ENCODE peak calls at places on chromosomes 13 and 19, in eight cellular contexts. One of them, this sample, is unnamed.

GRCh38 chr19:41018736-41019290 is 27.7 kb downstream of the CYP2B6 start:
- DNase-seq in pancreas: no peak
- DNase-seq in IMR-90: no peak
- DNase-seq in A673: no peak
- DNase-seq in fibroblast of mammary gland: no peak
- DNase-seq in left lung: no peak
- DNase-seq in foreskin fibroblast: no peak
- DNase-seq in NB4: no peak
- DNase-seq in this sample: no peak

GRCh38 chr13:42548731-42549554 is 25.0 kb upstream of the TNFSF11 start:
- DNase-seq in NB4: peak; percentile 76
- DNase-seq in foreskin fibroblast: no peak
- DNase-seq in left lung: no peak
- DNase-seq in pancreas: no peak
- DNase-seq in IMR-90: no peak
- DNase-seq in fibroblast of mammary gland: peak; percentile 33
- DNase-seq in A673: no peak
- DNase-seq in this sample: peak; percentile 89

GRCh38 chr13:39108746-39109145 is 70.5 kb downstream of the NHLRC3 start:
- DNase-seq in left lung: no peak
- DNase-seq in fibroblast of mammary gland: no peak
- DNase-seq in NB4: no peak
- DNase-seq in IMR-90: no peak
- DNase-seq in A673: no peak
- DNase-seq in pancreas: no peak
- DNase-seq in foreskin fibroblast: no peak
- DNase-seq in this sample: no peak

GRCh38 chr13:110185696-110186095 is 121.3 kb downstream of the COL4A1 start:
- DNase-seq in NB4: no peak
- DNase-seq in A673: no peak
- DNase-seq in left lung: no peak
- DNase-seq in pancreas: no peak
- DNase-seq in IMR-90: peak; percentile 17
- DNase-seq in foreskin fibroblast: no peak
- DNase-seq in fibroblast of mammary gland: peak; percentile 16
- DNase-seq in this sample: peak; percentile 61

GRCh38 chr19:5334366-5334739 is 6.3 kb downstream of the PTPRS start:
- DNase-seq in left lung: no peak
- DNase-seq in fibroblast of mammary gland: no peak
- DNase-seq in foreskin fibroblast: no peak
- DNase-seq in IMR-90: no peak
- DNase-seq in A673: no peak
- DNase-seq in pancreas: no peak
- DNase-seq in NB4: no peak
- DNase-seq in this sample: no peak

GRCh38 chr13:23657056-23657455 is 86.8 kb downstream of the TNFRSF19 start:
- DNase-seq in IMR-90: no peak
- DNase-seq in NB4: no peak
- DNase-seq in pancreas: no peak
- DNase-seq in foreskin fibroblast: no peak
- DNase-seq in left lung: no peak
- DNase-seq in A673: no peak
- DNase-seq in fibroblast of mammary gland: peak; percentile 23
- DNase-seq in this sample: no peak

GRCh38 chr13:50846861-50847475 is 3.5 kb upstream of the DLEU7 start:
- DNase-seq in NB4: no peak
- DNase-seq in A673: no peak
- DNase-seq in left lung: no peak
- DNase-seq in IMR-90: no peak
- DNase-seq in pancreas: no peak
- DNase-seq in foreskin fibroblast: no peak
- DNase-seq in fibroblast of mammary gland: no peak
- DNase-seq in this sample: no peak

GRCh38 chr19:31749231-31749630 is 400.0 kb upstream of the TSHZ3 start:
- DNase-seq in fibroblast of mammary gland: no peak
- DNase-seq in foreskin fibroblast: no peak
- DNase-seq in NB4: no peak
- DNase-seq in left lung: no peak
- DNase-seq in pancreas: no peak
- DNase-seq in IMR-90: no peak
- DNase-seq in A673: no peak
- DNase-seq in this sample: no peak

GRCh38 chr13:104597554-104598240 is 1531.5 kb upstream of the SLC10A2 start:
- DNase-seq in pancreas: no peak
- DNase-seq in IMR-90: no peak
- DNase-seq in foreskin fibroblast: no peak
- DNase-seq in A673: peak; percentile 3
- DNase-seq in fibroblast of mammary gland: no peak
- DNase-seq in NB4: no peak
- DNase-seq in left lung: no peak
- DNase-seq in this sample: no peak

GRCh38 chr19:43777163-43777700 is 3.5 kb downstream of the KCNN4 start:
- DNase-seq in IMR-90: peak; percentile 36
- DNase-seq in A673: peak; percentile 58
- DNase-seq in NB4: peak; percentile 91
- DNase-seq in left lung: no peak
- DNase-seq in pancreas: no peak
- DNase-seq in foreskin fibroblast: peak; percentile 44
- DNase-seq in fibroblast of mammary gland: no peak
- DNase-seq in this sample: peak; percentile 73

GRCh38 chr19:53463263-53463662 is 4.3 kb upstream of the ZNF813 start:
- DNase-seq in foreskin fibroblast: peak; percentile 64
- DNase-seq in A673: peak; percentile 42
- DNase-seq in NB4: no peak
- DNase-seq in fibroblast of mammary gland: peak; percentile 7
- DNase-seq in IMR-90: peak; percentile 6
- DNase-seq in left lung: no peak
- DNase-seq in pancreas: peak; percentile 8
- DNase-seq in this sample: peak; percentile 24

GRCh38 chr13:49877629-49878218 is 58.4 kb downstream of the SPRYD7 start:
- DNase-seq in fibroblast of mammary gland: peak; percentile 42
- DNase-seq in left lung: no peak
- DNase-seq in NB4: peak; percentile 32
- DNase-seq in A673: no peak
- DNase-seq in pancreas: no peak
- DNase-seq in IMR-90: no peak
- DNase-seq in foreskin fibroblast: peak; percentile 13
- DNase-seq in this sample: peak; percentile 41

GRCh38 chr19:50331187-50332013 is 2.2 kb upstream of the KCNC3 start:
- DNase-seq in NB4: no peak
- DNase-seq in foreskin fibroblast: no peak
- DNase-seq in IMR-90: no peak
- DNase-seq in pancreas: no peak
- DNase-seq in left lung: no peak
- DNase-seq in fibroblast of mammary gland: no peak
- DNase-seq in A673: no peak
- DNase-seq in this sample: no peak

GRCh38 chr13:35882722-35883497 is 248.3 kb downstream of the DCLK1 start:
- DNase-seq in pancreas: no peak
- DNase-seq in IMR-90: peak; percentile 47
- DNase-seq in foreskin fibroblast: peak; percentile 6
- DNase-seq in fibroblast of mammary gland: no peak
- DNase-seq in left lung: no peak
- DNase-seq in NB4: no peak
- DNase-seq in A673: no peak
- DNase-seq in this sample: peak; percentile 31

GRCh38 chr13:53357582-53357981 is 329.0 kb downstream of the OLFM4 start:
- DNase-seq in fibroblast of mammary gland: no peak
- DNase-seq in IMR-90: no peak
- DNase-seq in left lung: no peak
- DNase-seq in A673: no peak
- DNase-seq in NB4: no peak
- DNase-seq in foreskin fibroblast: no peak
- DNase-seq in pancreas: no peak
- DNase-seq in this sample: no peak

GRCh38 chr13:23060972-23061371 is 119.8 kb upstream of the SGCG start:
- DNase-seq in IMR-90: no peak
- DNase-seq in fibroblast of mammary gland: no peak
- DNase-seq in NB4: no peak
- DNase-seq in A673: no peak
- DNase-seq in foreskin fibroblast: no peak
- DNase-seq in left lung: no peak
- DNase-seq in pancreas: no peak
- DNase-seq in this sample: no peak

GRCh38 chr13:104757712-104758111 is 1691.5 kb upstream of the SLC10A2 start:
- DNase-seq in pancreas: no peak
- DNase-seq in IMR-90: no peak
- DNase-seq in NB4: no peak
- DNase-seq in left lung: no peak
- DNase-seq in A673: no peak
- DNase-seq in fibroblast of mammary gland: no peak
- DNase-seq in foreskin fibroblast: no peak
- DNase-seq in this sample: peak; percentile 45

DNA sequence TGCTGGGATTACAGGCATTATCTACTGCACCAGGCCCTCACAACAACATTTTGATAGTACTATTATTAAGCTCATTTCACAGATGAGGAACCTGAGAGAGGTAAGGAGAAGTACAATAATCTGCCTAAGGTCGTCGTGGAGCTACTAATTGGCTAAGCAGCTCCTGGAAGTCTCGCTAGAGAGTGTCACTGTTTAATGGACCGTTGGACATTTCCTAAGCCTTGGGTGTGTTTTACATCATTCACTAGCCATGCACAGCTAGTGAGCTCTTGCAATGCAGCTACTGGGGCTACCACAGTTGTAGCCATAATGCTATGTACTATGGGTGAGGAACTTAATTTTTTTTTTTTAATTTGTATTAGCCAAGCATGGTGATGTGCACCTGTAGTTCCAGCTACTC is 34.0 kb upstream of the OR1M1 start:
- DNase-seq in foreskin fibroblast: no peak
- DNase-seq in left lung: no peak
- DNase-seq in pancreas: no peak
- DNase-seq in A673: no peak
- DNase-seq in fibroblast of mammary gland: no peak
- DNase-seq in NB4: no peak
- DNase-seq in IMR-90: no peak
- DNase-seq in this sample: no peak
- H3K4me3 ChIP-seq in foreskin fibroblast: no peak overlapping the region
- H3K4me3 ChIP-seq in left lung: no peak overlapping the region
- H3K4me3 ChIP-seq in pancreas: no peak overlapping the region
- H3K4me3 ChIP-seq in A673: no peak overlapping the region
- H3K4me3 ChIP-seq in fibroblast of mammary gland: no peak overlapping the region
- H3K4me3 ChIP-seq in NB4: no peak overlapping the region
- H3K4me3 ChIP-seq in IMR-90: no peak overlapping the region
- H3K4me3 ChIP-seq in this sample: no peak overlapping the region

GRCh38 chr13:27171830-27172494 is 351 bp upstream of the USP12 start:
- DNase-seq in NB4: peak; percentile 96
- DNase-seq in fibroblast of mammary gland: peak; percentile 81
- DNase-seq in A673: peak; percentile 94
- DNase-seq in IMR-90: peak; percentile 90
- DNase-seq in pancreas: peak; percentile 94
- DNase-seq in left lung: peak; percentile 99
- DNase-seq in foreskin fibroblast: peak; percentile 99
- DNase-seq in this sample: peak; percentile 92

GRCh38 chr13:27171244-27171829 is at the start of gene USP12:
- DNase-seq in IMR-90: peak; percentile 22
- DNase-seq in fibroblast of mammary gland: peak; percentile 25
- DNase-seq in pancreas: peak; percentile 25
- DNase-seq in left lung: no peak
- DNase-seq in foreskin fibroblast: peak; percentile 71
- DNase-seq in A673: peak; percentile 54
- DNase-seq in NB4: peak; percentile 71
- DNase-seq in this sample: no peak

GRCh38 chr13:27170221-27170520 is 1.4 kb downstream of the USP12 start:
- DNase-seq in A673: peak; percentile 32
- DNase-seq in IMR-90: peak; percentile 84
- DNase-seq in NB4: peak; percentile 67
- DNase-seq in fibroblast of mammary gland: peak; percentile 84
- DNase-seq in left lung: no peak
- DNase-seq in foreskin fibroblast: peak; percentile 81
- DNase-seq in pancreas: no peak
- DNase-seq in this sample: no peak

GRCh38 chr13:27168870-27169525 is 2.6 kb downstream of the USP12 start:
- DNase-seq in NB4: no peak
- DNase-seq in IMR-90: peak; percentile 39
- DNase-seq in left lung: no peak
- DNase-seq in fibroblast of mammary gland: peak; percentile 36
- DNase-seq in A673: no peak
- DNase-seq in pancreas: no peak
- DNase-seq in foreskin fibroblast: peak; percentile 63
- DNase-seq in this sample: no peak

GRCh38 chr13:27170521-27171243 is 929 bp downstream of the USP12 start:
- DNase-seq in IMR-90: no peak
- DNase-seq in foreskin fibroblast: peak; percentile 52
- DNase-seq in A673: peak; percentile 45
- DNase-seq in NB4: peak; percentile 69
- DNase-seq in pancreas: peak; percentile 42
- DNase-seq in left lung: peak; percentile 86
- DNase-seq in fibroblast of mammary gland: no peak
- DNase-seq in this sample: peak; percentile 71
- TF ChIP-seq CTCF in IMR-90: no peak
- TF ChIP-seq CTCF in foreskin fibroblast: no peak
- TF ChIP-seq CTCF in A673: no peak
- TF ChIP-seq CTCF in NB4: no peak
- TF ChIP-seq CTCF in pancreas: no peak
- TF ChIP-seq CTCF in left lung: no peak
- TF ChIP-seq CTCF in fibroblast of mammary gland: no peak
- TF ChIP-seq CTCF in this sample: no peak

GRCh38 chr19:48628486-48629296 is 8.5 kb downstream of the DBP start:
- DNase-seq in fibroblast of mammary gland: no peak
- DNase-seq in NB4: peak; percentile 42
- DNase-seq in pancreas: peak; percentile 19
- DNase-seq in IMR-90: no peak
- DNase-seq in foreskin fibroblast: no peak
- DNase-seq in left lung: no peak
- DNase-seq in A673: no peak
- DNase-seq in this sample: no peak

GRCh38 chr19:48629599-48630288 is 7.4 kb downstream of the DBP start:
- DNase-seq in left lung: no peak
- DNase-seq in pancreas: no peak
- DNase-seq in fibroblast of mammary gland: no peak
- DNase-seq in NB4: peak; percentile 71
- DNase-seq in foreskin fibroblast: peak; percentile 19
- DNase-seq in A673: peak; percentile 90
- DNase-seq in IMR-90: no peak
- DNase-seq in this sample: no peak

GRCh38 chr19:48631254-48631653 is 5.9 kb downstream of the DBP start:
- DNase-seq in fibroblast of mammary gland: no peak
- DNase-seq in foreskin fibroblast: no peak
- DNase-seq in pancreas: no peak
- DNase-seq in IMR-90: no peak
- DNase-seq in left lung: no peak
- DNase-seq in A673: peak; percentile 44
- DNase-seq in NB4: peak; percentile 69
- DNase-seq in this sample: no peak

GRCh38 chr19:48629297-48629598 is 7.9 kb downstream of the DBP start:
- DNase-seq in fibroblast of mammary gland: no peak
- DNase-seq in A673: no peak
- DNase-seq in NB4: peak; percentile 39
- DNase-seq in left lung: peak; percentile 79
- DNase-seq in pancreas: no peak
- DNase-seq in foreskin fibroblast: no peak
- DNase-seq in IMR-90: no peak
- DNase-seq in this sample: no peak

GRCh38 chr19:48630289-48631036 is 6.7 kb downstream of the DBP start:
- DNase-seq in pancreas: no peak
- DNase-seq in fibroblast of mammary gland: no peak
- DNase-seq in IMR-90: no peak
- DNase-seq in A673: peak; percentile 94
- DNase-seq in foreskin fibroblast: peak; percentile 23
- DNase-seq in NB4: peak; percentile 45
- DNase-seq in left lung: peak; percentile 87
- DNase-seq in this sample: peak; percentile 60
- H3K4me3 ChIP-seq in pancreas: no peak overlapping the region
- H3K4me3 ChIP-seq in fibroblast of mammary gland: no peak overlapping the region
- H3K4me3 ChIP-seq in IMR-90: no peak overlapping the region
- H3K4me3 ChIP-seq in A673: peak overlapping the region; percentile 22
- H3K4me3 ChIP-seq in foreskin fibroblast: no peak overlapping the region
- H3K4me3 ChIP-seq in NB4: no peak overlapping the region
- H3K4me3 ChIP-seq in left lung: no peak overlapping the region
- H3K4me3 ChIP-seq in this sample: no peak overlapping the region

GRCh38 chr13:74040200-74040599 is 94.0 kb downstream of the KLF12 start:
- DNase-seq in IMR-90: peak; percentile 31
- DNase-seq in fibroblast of mammary gland: peak; percentile 32
- DNase-seq in pancreas: no peak
- DNase-seq in left lung: no peak
- DNase-seq in foreskin fibroblast: peak; percentile 37
- DNase-seq in NB4: peak; percentile 57
- DNase-seq in A673: peak; percentile 58
- DNase-seq in this sample: peak; percentile 29
- TF ChIP-seq CTCF in IMR-90: peak; percentile 49
- TF ChIP-seq CTCF in fibroblast of mammary gland: peak; percentile 50
- TF ChIP-seq CTCF in pancreas: no peak
- TF ChIP-seq CTCF in left lung: peak; percentile 33
- TF ChIP-seq CTCF in foreskin fibroblast: peak; percentile 44
- TF ChIP-seq CTCF in NB4: peak; percentile 86
- TF ChIP-seq CTCF in A673: peak; percentile 71
- TF ChIP-seq CTCF in this sample: peak; percentile 65

This sample was measured in astrocyte of the spinal cord.